ENCODE peak calls at places on chromosomes 16 and 17, in seven cellular contexts. K is IMR-90, R is body of pancreas, X is HCT116, Q is HepG2, G is right lobe of liver, L is heart left ventricle. P is an unnamed sample.

GRCh38 chr16:53220585-53220984 is 165.8 kb downstream of the CHD9 start:
- ATAC-seq in K (peak; percentile 76), R (no peak), X (no peak), Q (peak; percentile 66), G (peak; percentile 29), L (no peak), P (no peak)

GRCh38 chr17:61205931-61206330 is 193.7 kb upstream of the TBX2 start:
- ATAC-seq in K (no peak), R (no peak), X (no peak), Q (no peak), G (no peak), L (no peak), P (no peak)

GRCh38 chr16:88886915-88887521 is 20.6 kb upstream of the PABPN1L start:
- ATAC-seq in K (peak; percentile 81), R (peak; percentile 43), X (no peak), Q (peak; percentile 10), G (no peak), L (peak; percentile 89), P (peak; percentile 79)

GRCh38 chr16:11020792-11021440 is 76.6 kb downstream of the CLEC16A start:
- ATAC-seq in K (no peak), R (no peak), X (no peak), Q (no peak), G (no peak), L (no peak), P (peak; percentile 27)

GRCh38 chr17:15444805-15445204 is 22.6 kb downstream of the CDRT4 start:
- ATAC-seq in K (no peak), R (no peak), X (no peak), Q (no peak), G (no peak), L (no peak), P (no peak)

GRCh38 chr17:83097831-83098230 is 18.4 kb downstream of the METRNL start:
- ATAC-seq in K (no peak), R (no peak), X (no peak), Q (no peak), G (no peak), L (no peak), P (no peak)

GRCh38 chr16:50667497-50668367 is 13.4 kb downstream of the SNX20 start:
- ATAC-seq in K (no peak), R (no peak), X (no peak), Q (peak; percentile 67), G (no peak), L (no peak), P (no peak)

GRCh38 chr17:49567871-49568694 is 7.6 kb upstream of the NXPH3 start:
- ATAC-seq in K (peak; percentile 94), R (peak; percentile 78), X (peak; percentile 74), Q (peak; percentile 83), G (peak; percentile 87), L (peak; percentile 68), P (peak; percentile 58)

GRCh38 chr17:79826210-79826680 is 13.0 kb downstream of the CBX4 start:
- ATAC-seq in K (peak; percentile 70), R (no peak), X (no peak), Q (no peak), G (peak; percentile 49), L (no peak), P (no peak)

GRCh38 chr17:48571024-48571818 is 6.9 kb downstream of the HOXB4 start:
- ATAC-seq in K (no peak), R (no peak), X (no peak), Q (no peak), G (no peak), L (no peak), P (no peak)

GRCh38 chr16:59214455-59214854 is 480.3 kb upstream of the GOT2 start:
- ATAC-seq in K (no peak), R (no peak), X (no peak), Q (no peak), G (no peak), L (no peak), P (no peak)

GRCh38 chr17:67046398-67046797 is 2.0 kb downstream of the CACNG1 start:
- ATAC-seq in K (no peak), R (no peak), X (no peak), Q (no peak), G (no peak), L (no peak), P (no peak)

GRCh38 chr17:48718781-48719641 is 3.3 kb downstream of the PRAC1 start:
- ATAC-seq in K (no peak), R (no peak), X (no peak), Q (no peak), G (no peak), L (no peak), P (no peak)

GRCh38 chr17:39848600-39848999 is 15.5 kb downstream of the IKZF3 start:
- ATAC-seq in K (no peak), R (no peak), X (no peak), Q (no peak), G (no peak), L (no peak), P (no peak)

GRCh38 chr16:73010150-73010676 is 37.7 kb downstream of the ZFHX3 start:
- ATAC-seq in K (no peak), R (no peak), X (no peak), Q (peak; percentile 73), G (peak; percentile 72), L (no peak), P (no peak)

GRCh38 chr16:85563515-85564276 is 49.4 kb upstream of the GSE1 start:
- ATAC-seq in K (peak; percentile 58), R (peak; percentile 45), X (no peak), Q (peak; percentile 86), G (peak; percentile 80), L (peak; percentile 40), P (peak; percentile 67)

DNA sequence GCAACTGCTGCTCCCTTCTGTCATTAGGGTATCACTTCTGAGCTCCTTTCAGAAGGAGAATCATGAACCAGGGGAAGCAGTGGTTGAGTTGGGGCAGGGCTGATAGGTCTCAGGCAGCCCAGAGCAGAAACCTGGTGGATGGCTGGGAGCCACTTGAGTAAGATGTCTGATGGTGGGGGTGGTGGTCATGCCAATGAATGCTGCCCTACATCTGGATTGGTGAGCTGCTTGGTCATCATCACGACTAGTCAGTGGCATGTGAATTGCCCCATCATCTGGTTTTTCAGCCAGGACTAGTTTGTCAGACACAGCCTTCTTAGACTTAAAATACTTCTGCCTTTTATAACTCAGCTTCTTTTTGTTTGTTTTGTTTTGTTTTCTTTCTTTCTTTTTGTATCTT is 2.6 kb downstream of the GID4 start:
- ATAC-seq in K (no peak), R (no peak), X (no peak), Q (no peak), G (no peak), L (no peak), P (no peak)
- H3K4me3 ChIP-seq in K (no peak overlapping the region), R (no peak overlapping the region), X (no peak overlapping the region), Q (no peak overlapping the region), G (no peak overlapping the region), L (no peak overlapping the region), P (no peak overlapping the region)

DNA sequence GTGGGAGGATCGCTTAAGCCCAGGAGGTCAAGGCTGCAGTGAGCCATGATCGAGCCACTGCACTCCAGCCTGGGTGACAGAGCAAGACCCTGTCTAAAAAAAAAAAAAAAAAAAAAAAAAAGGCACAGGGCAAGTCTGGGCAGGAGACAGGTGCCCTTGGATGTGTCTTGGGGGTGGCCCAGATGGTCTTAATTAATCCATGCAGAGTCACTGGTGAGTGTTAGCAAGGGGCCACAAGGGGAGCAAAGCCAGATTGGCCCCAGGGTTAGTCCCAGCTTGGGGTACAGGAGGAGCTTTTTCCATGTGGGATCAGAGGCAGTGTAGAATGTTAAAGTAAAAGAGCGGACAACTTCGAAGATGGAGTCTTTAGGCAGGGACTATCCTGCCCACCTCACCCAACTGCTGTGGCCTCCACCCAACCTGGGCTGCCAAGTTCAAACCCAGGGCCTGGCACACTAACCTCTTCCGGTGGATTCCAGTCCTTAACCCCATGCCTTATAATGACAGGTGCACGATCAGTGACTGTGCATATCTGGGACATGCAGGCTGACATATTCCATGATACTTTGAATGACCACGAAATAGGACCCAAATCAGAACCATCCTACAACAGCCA is 32.2 kb upstream of the MFSD6L start:
- ATAC-seq in K (no peak), R (no peak), X (no peak), Q (no peak), G (no peak), L (no peak), P (no peak)
- TF ChIP-seq POLR2A in K (no peak), R (no peak), X (no peak), Q (no peak), G (no peak), L (no peak), P (no peak)

GRCh38 chr17:17807440-17807839 is 29.3 kb downstream of the SREBF1 start:
- ATAC-seq in K (no peak), R (no peak), X (no peak), Q (no peak), G (peak; percentile 1), L (no peak), P (no peak)

GRCh38 chr17:17811381-17812210 is 25.2 kb downstream of the SREBF1 start:
- ATAC-seq in K (peak; percentile 25), R (peak; percentile 13), X (peak; percentile 7), Q (peak; percentile 18), G (peak; percentile 9), L (no peak), P (no peak)

GRCh38 chr17:17808706-17809432 is 27.9 kb downstream of the SREBF1 start:
- ATAC-seq in K (no peak), R (no peak), X (no peak), Q (no peak), G (no peak), L (no peak), P (no peak)

GRCh38 chr17:17810374-17811248 is 26.2 kb downstream of the SREBF1 start:
- ATAC-seq in K (no peak), R (no peak), X (peak; percentile 8), Q (no peak), G (peak; percentile 8), L (no peak), P (peak; percentile 27)

DNA sequence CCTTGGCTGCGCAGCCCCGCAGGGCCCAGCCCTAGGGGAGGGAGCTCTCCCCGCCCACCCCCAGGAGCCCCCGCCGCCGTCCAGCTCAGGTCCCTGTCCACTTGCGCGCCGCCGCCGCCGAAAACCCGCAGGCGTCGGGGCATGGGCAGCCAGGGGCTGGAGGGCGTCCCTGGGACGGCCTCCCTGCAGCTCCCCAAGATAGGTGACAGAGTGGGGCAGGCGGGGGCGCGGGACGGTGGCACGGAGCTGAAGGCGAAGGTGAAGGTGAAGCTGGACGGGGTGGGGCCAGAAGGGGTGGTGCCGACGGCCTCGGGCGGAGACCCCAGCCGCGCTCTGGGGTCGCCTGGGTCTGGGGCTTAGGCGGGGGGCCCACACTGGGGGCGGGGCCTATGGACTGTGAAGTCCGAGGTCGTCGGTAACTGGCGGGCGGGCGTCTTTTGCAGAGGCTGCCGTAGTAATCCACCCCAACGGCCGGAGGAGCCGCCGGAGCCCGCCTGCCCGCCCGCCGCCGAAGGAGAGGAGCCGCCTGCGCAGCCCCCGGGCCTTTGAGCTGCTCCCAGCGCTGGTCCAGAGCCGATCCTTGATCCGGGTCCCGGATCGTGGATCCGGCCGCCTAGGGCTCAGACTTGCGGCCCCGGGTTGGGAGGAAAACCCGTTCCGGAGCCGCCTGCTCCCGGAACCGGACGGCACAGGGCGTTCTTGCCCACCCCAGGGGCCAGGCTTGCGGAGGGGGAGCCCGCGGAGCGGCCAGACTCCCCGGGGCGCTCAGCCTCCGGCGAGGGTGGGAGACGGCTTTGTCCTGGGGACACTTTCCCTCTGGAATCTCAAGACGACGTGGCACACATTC is 27.0 kb downstream of the SREBF1 start:
- ATAC-seq in K (no peak), R (no peak), X (peak; percentile 24), Q (no peak), G (peak; percentile 19), L (no peak), P (peak; percentile 62)
- H3K4me3 ChIP-seq in K (no peak overlapping the region), R (no peak overlapping the region), X (no peak overlapping the region), Q (no peak overlapping the region), G (peak overlapping the region; percentile 26), L (peak overlapping the region; percentile 42), P (no peak overlapping the region)

GRCh38 chr17:6894206-6894528 is 62.6 kb upstream of the TEKT1 start:
- ATAC-seq in K (no peak), R (no peak), X (peak; percentile 57), Q (no peak), G (peak; percentile 75), L (no peak), P (no peak)

GRCh38 chr17:6893382-6894205 is 62.1 kb upstream of the TEKT1 start:
- ATAC-seq in K (no peak), R (no peak), X (no peak), Q (no peak), G (peak; percentile 23), L (no peak), P (no peak)
- TF ChIP-seq POLR2A in K (no peak), R (no peak), X (no peak), Q (no peak), G (no peak), L (no peak), P (no peak)

P was measured in gastroesophageal sphincter.